ENCODE peak calls at places on chromosomes 6 and 20, in nine cellular contexts. T is uterus, L is right atrium auricular region, F is right lobe of liver, O is HCT116, S is brain microvascular endothelial cell, P is spleen, E is suprapubic skin, U is esophagus muscularis mucosa. R is an unnamed sample.
A peak's percentile ranks its signal among the peaks of the same experiment; 100 is the strongest.

GRCh38 chr6:84764332-84765049 is at the start of gene TBX18:
- DNase-seq in T (peak; percentile 82), L (peak; percentile 99), F (peak; percentile 74), O (peak; percentile 85), S (peak; percentile 100), P (peak; percentile 65), E (peak; percentile 97), U (peak; percentile 99), R (peak; percentile 86)

GRCh38 chr6:107607109-107607508 is 117.2 kb downstream of the SOBP start:
- DNase-seq in T (peak; percentile 57), L (no peak), F (no peak), O (no peak), S (no peak), P (no peak), E (no peak), U (no peak), R (no peak)

GRCh38 chr6:83114164-83114563 is 46.7 kb downstream of the DOP1A start:
- DNase-seq in T (no peak), L (no peak), F (no peak), O (no peak), S (no peak), P (no peak), E (no peak), U (no peak), R (no peak)

GRCh38 chr6:56652994-56653393 is 10.3 kb upstream of the DST start:
- DNase-seq in T (no peak), L (no peak), F (no peak), O (peak; percentile 61), S (no peak), P (no peak), E (no peak), U (no peak), R (peak; percentile 57)

GRCh38 chr6:169131356-169131755 is 122.3 kb downstream of the THBS2 start:
- DNase-seq in T (no peak), L (no peak), F (no peak), O (no peak), S (no peak), P (no peak), E (no peak), U (no peak), R (no peak)

GRCh38 chr6:37171141-37171969 is 1.4 kb downstream of the PIM1 start:
- DNase-seq in T (peak; percentile 63), L (peak; percentile 64), F (peak; percentile 66), O (no peak), S (peak; percentile 24), P (peak; percentile 90), E (peak; percentile 85), U (no peak), R (no peak)

GRCh38 chr6:108565091-108565766 is 4.5 kb downstream of the FOXO3 start:
- DNase-seq in T (no peak), L (no peak), F (no peak), O (no peak), S (no peak), P (no peak), E (no peak), U (no peak), R (no peak)

GRCh38 chr20:43507150-43508080 is at the start of gene L3MBTL1:
- DNase-seq in T (no peak), L (no peak), F (peak; percentile 58), O (peak; percentile 33), S (no peak), P (peak; percentile 85), E (no peak), U (no peak), R (peak; percentile 16)

GRCh38 chr6:52591832-52592231 is 15.0 kb upstream of the TRAM2 start:
- DNase-seq in T (no peak), L (no peak), F (no peak), O (no peak), S (no peak), P (no peak), E (no peak), U (no peak), R (no peak)

GRCh38 chr20:45111799-45112471 is 3.0 kb downstream of the WFDC5 start:
- DNase-seq in T (no peak), L (no peak), F (no peak), O (no peak), S (no peak), P (no peak), E (no peak), U (peak; percentile 84), R (no peak)
- TF ChIP-seq CTCF in T (no peak), L (peak; percentile 49), F (peak; percentile 39), O (peak; percentile 42), S (peak; percentile 69), P (peak; percentile 59), E (no peak), U (peak; percentile 35), R (peak; percentile 60)

GRCh38 chr6:151805286-151805840 is 2.1 kb upstream of the ESR1 start:
- DNase-seq in T (peak; percentile 66), L (no peak), F (no peak), O (no peak), S (no peak), P (no peak), E (no peak), U (no peak), R (no peak)
- H3K27me3 ChIP-seq in T (no peaks in the 10 kb centered on the region), L (peaks cover 10% of the 10 kb centered on the region), F (no peaks in the 10 kb centered on the region), O (peaks cover 18% of the 10 kb centered on the region), S (peaks cover 46% of the 10 kb centered on the region), P (peaks cover 22% of the 10 kb centered on the region), E (peaks cover 26% of the 10 kb centered on the region), U (peaks cover 36% of the 10 kb centered on the region), R (peaks cover 41% of the 10 kb centered on the region)

GRCh38 chr20:54004397-54004940 is 65.9 kb downstream of the BCAS1 start:
- DNase-seq in T (no peak), L (no peak), F (no peak), O (no peak), S (no peak), P (no peak), E (no peak), U (no peak), R (no peak)
- H3K4me3 ChIP-seq in T (no peak overlapping the region), L (no peak overlapping the region), F (no peak overlapping the region), O (no peak overlapping the region), S (no peak overlapping the region), P (no peak overlapping the region), E (no peak overlapping the region), U (no peak overlapping the region), R (no peak overlapping the region)

GRCh38 chr6:27871919-27872633 is 40.1 kb downstream of the OR2B2 start:
- DNase-seq in T (peak; percentile 22), L (peak; percentile 83), F (peak; percentile 72), O (no peak), S (peak; percentile 96), P (peak; percentile 94), E (no peak), U (no peak), R (peak; percentile 85)
- TF ChIP-seq CTCF in T (no peak), L (no peak), F (peak; percentile 7), O (no peak), S (peak; percentile 45), P (peak; percentile 22), E (no peak), U (no peak), R (peak; percentile 48)

DNA sequence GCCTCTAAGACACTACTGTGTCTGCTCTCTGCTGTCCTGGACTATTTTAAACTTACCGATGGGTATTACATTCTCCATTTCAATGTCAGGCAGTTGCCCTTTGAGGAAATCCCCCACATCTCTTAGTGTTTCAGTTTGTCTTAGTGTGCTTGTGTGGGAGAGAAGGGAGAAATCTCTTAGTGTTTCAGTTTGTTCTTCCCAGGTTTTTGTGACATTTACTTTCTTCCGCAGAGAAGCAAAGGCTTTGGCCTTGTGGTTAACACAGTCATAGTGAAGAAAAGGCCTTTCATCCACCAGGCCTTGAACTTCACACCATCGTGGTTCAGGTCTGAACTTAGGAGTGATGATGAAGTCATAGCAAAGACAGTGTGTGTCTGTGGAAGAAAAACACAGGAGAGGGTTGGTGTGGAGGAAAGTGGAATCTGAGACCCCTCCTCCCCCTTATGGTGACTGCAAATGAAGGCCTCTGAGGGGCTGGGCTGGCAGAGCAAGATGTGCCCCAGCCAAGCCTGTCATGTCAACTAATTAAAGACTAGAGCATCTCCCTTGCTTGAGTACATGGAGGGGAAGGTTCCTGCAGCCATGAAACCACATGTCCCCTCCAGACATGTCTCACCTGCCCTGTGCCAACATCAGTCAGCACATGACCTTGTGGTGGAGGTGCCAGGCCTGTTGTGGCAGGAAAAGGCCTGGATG is 23.9 kb downstream of the RAET1L start:
- DNase-seq in T (no peak), L (no peak), F (no peak), O (no peak), S (no peak), P (no peak), E (no peak), U (no peak), R (no peak)
- H3K27me3 ChIP-seq in T (peaks cover 7% of the 10 kb centered on the region), L (no peaks in the 10 kb centered on the region), F (no peaks in the 10 kb centered on the region), O (no peaks in the 10 kb centered on the region), S (peaks cover 2% of the 10 kb centered on the region), P (peaks cover 4% of the 10 kb centered on the region), E (peaks cover 84% of the 10 kb centered on the region), U (peaks cover 100% of the 10 kb centered on the region), R (peaks cover 5% of the 10 kb centered on the region)

GRCh38 chr6:159833997-159834601 is 34.0 kb downstream of the PNLDC1 start:
- DNase-seq in T (no peak), L (no peak), F (no peak), O (no peak), S (no peak), P (no peak), E (peak; percentile 43), U (no peak), R (no peak)
- H3K4me3 ChIP-seq in T (no peak overlapping the region), L (no peak overlapping the region), F (no peak overlapping the region), O (no peak overlapping the region), S (no peak overlapping the region), P (no peak overlapping the region), E (no peak overlapping the region), U (no peak overlapping the region), R (no peak overlapping the region)

GRCh38 chr6:129104560-129104959 is 221.6 kb downstream of the LAMA2 start:
- DNase-seq in T (no peak), L (no peak), F (no peak), O (no peak), S (no peak), P (no peak), E (no peak), U (no peak), R (no peak)
- TF ChIP-seq CTCF in T (no peak), L (no peak), F (no peak), O (no peak), S (no peak), P (no peak), E (no peak), U (no peak), R (no peak)

GRCh38 chr6:67433124-67433523 is 1202.0 kb upstream of the ADGRB3 start:
- DNase-seq in T (no peak), L (no peak), F (no peak), O (no peak), S (no peak), P (no peak), E (no peak), U (no peak), R (no peak)

GRCh38 chr6:67431076-67431475 is 1204.0 kb upstream of the ADGRB3 start:
- DNase-seq in T (no peak), L (no peak), F (no peak), O (no peak), S (no peak), P (no peak), E (no peak), U (no peak), R (no peak)
- H3K27me3 ChIP-seq in T (no peaks in the 10 kb centered on the region), L (no peaks in the 10 kb centered on the region), F (no peaks in the 10 kb centered on the region), O (no peaks in the 10 kb centered on the region), S (no peaks in the 10 kb centered on the region), P (no peaks in the 10 kb centered on the region), E (no peaks in the 10 kb centered on the region), U (no peaks in the 10 kb centered on the region), R (no peaks in the 10 kb centered on the region)

GRCh38 chr6:2857185-2857579 is 15.5 kb upstream of the SERPINB1 start:
- DNase-seq in T (no peak), L (no peak), F (no peak), O (no peak), S (no peak), P (no peak), E (no peak), U (peak; percentile 86), R (no peak)
- H3K4me3 ChIP-seq in T (no peak overlapping the region), L (no peak overlapping the region), F (no peak overlapping the region), O (no peak overlapping the region), S (no peak overlapping the region), P (peak overlapping the region; percentile 51), E (no peak overlapping the region), U (no peak overlapping the region), R (no peak overlapping the region)